ENCODE peak calls at places on chromosomes 6 and 20, in seven cellular contexts. K is psoas muscle, D is colonic mucosa, Y is heart right ventricle, U is pancreas, I is uterus, P is A673. R is an unnamed sample. For H3K9me3, the result is how much of the 10 kb centered on the place peaks cover.

GRCh38 chr6:94510877-94511276 is 1066.5 kb upstream of the MANEA start:
- DNase-seq in U (peak), Y (no peak), D (no peak), P (no peak), I (no peak), K (no peak), R (no peak)

GRCh38 chr6:80174931-80175572 is 68.6 kb downstream of the BCKDHB start:
- DNase-seq in U (no peak), Y (no peak), P (no peak), K (no peak), I (no peak), D (no peak), R (no peak)

GRCh38 chr6:142696689-142697088 is 248.3 kb downstream of the HIVEP2 start:
- DNase-seq in K (peak), U (peak), Y (no peak), I (peak), D (peak), P (no peak), R (no peak)

GRCh38 chr20:57470666-57471495 is 54.1 kb downstream of the CTCFL start:
- DNase-seq in K (no peak), U (no peak), P (no peak), Y (no peak), I (no peak), D (no peak), R (no peak)

GRCh38 chr6:90502866-90503407 is 83.9 kb downstream of the MAP3K7 start:
- DNase-seq in D (no peak), U (no peak), Y (no peak), K (no peak), I (no peak), P (peak), R (no peak)

GRCh38 chr20:47561175-47561574 is 59.5 kb downstream of the NCOA3 start:
- DNase-seq in Y (no peak), K (no peak), D (no peak), U (no peak), P (no peak), I (no peak), R (no peak)

GRCh38 chr20:23362392-23363256 is 642 bp downstream of the GZF1 start:
- DNase-seq in D (peak), Y (peak), P (peak), I (peak), U (no peak), K (peak), R (peak)

GRCh38 chr6:114339706-114340105 is 3.1 kb downstream of the HS3ST5 start:
- DNase-seq in K (no peak), Y (no peak), D (no peak), I (no peak), P (no peak), U (no peak), R (no peak)

GRCh38 chr6:158751842-158752424 is 67.2 kb downstream of the EZR start:
- DNase-seq in D (peak), P (no peak), Y (no peak), U (no peak), K (no peak), I (no peak), R (no peak)

GRCh38 chr6:31666337-31666960 is 569 bp downstream of the CSNK2B start:
- DNase-seq in I (no peak), K (no peak), U (no peak), Y (no peak), D (no peak), P (no peak), R (no peak)

GRCh38 chr20:42549496-42549895 is 640.2 kb downstream of the PTPRT start:
- DNase-seq in Y (no peak), K (no peak), I (no peak), P (no peak), D (no peak), U (no peak), R (no peak)

GRCh38 chr6:110095101-110095500 is 84.4 kb downstream of the WASF1 start:
- DNase-seq in Y (no peak), U (no peak), P (no peak), I (no peak), D (no peak), K (no peak), R (no peak)

GRCh38 chr6:16901777-16902176 is 140.5 kb upstream of the ATXN1 start:
- DNase-seq in Y (peak), K (no peak), D (peak), I (peak), U (peak), P (peak), R (peak)

GRCh38 chr6:16909599-16910360 is 148.5 kb upstream of the ATXN1 start:
- DNase-seq in Y (no peak), U (no peak), P (no peak), I (no peak), K (no peak), D (no peak), R (no peak)

GRCh38 chr6:16903470-16903869 is 142.2 kb upstream of the ATXN1 start:
- DNase-seq in P (peak), Y (no peak), K (no peak), U (no peak), I (no peak), D (no peak), R (no peak)

GRCh38 chr6:16902520-16902919 is 141.3 kb upstream of the ATXN1 start:
- DNase-seq in K (no peak), P (no peak), Y (no peak), I (no peak), D (no peak), U (no peak), R (no peak)

GRCh38 chr6:16904957-16905356 is 143.7 kb upstream of the ATXN1 start:
- DNase-seq in U (no peak), K (no peak), Y (no peak), I (no peak), P (no peak), D (no peak), R (no peak)
- H3K9me3 ChIP-seq in U (under half), K (under half), Y (under half), I (under half), P (under half), D (under half), R (under half)

DNA sequence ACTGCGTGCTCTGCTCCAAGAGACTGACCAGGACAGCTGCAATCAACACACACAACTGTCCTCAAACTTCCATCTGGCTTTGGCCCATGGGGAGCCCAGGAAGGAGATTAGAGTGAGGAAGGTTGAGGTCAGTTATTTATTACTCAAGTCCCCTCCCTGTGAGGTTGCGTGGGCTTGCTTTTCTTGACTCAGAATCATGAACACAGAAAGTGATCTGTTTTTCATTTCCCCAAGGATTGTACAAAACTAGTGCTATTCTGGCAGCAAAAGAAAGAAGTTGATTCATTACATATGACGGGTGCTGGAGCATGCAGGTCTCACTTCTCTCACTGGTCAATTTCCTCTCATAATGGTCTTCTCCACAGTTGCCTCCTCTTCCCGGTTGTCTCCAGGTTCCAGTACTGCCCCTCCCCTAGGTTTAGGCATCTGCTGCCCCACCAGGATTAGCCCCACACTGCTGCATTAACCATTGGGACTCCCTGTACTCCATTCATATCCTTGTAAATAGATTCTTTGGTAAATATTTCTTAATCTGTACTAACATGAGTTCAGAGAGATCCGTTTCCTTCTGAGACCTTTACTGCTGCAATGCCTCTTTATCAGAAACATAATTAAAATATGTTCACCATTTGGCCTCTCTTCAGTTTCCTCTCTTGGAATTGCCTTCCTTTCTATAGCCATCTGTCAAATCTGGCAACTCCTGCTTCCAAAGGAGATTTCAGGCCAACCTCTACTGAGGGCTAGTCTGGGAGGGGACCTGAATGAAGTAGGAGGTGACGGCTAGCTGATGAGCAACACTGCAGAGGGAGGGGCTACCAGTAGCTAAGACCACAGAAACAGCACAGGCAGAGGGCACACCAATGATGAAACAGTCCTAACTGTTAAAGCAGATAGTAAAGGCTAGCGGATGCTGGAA is 888.8 kb downstream of the QKI start:
- DNase-seq in U (no peak), K (peak), I (peak), Y (peak), P (no peak), D (no peak), R (peak)
- H3K9me3 ChIP-seq in U (under half), K (under half), I (under half), Y (under half), P (under half), D (under half), R (under half)

DNA sequence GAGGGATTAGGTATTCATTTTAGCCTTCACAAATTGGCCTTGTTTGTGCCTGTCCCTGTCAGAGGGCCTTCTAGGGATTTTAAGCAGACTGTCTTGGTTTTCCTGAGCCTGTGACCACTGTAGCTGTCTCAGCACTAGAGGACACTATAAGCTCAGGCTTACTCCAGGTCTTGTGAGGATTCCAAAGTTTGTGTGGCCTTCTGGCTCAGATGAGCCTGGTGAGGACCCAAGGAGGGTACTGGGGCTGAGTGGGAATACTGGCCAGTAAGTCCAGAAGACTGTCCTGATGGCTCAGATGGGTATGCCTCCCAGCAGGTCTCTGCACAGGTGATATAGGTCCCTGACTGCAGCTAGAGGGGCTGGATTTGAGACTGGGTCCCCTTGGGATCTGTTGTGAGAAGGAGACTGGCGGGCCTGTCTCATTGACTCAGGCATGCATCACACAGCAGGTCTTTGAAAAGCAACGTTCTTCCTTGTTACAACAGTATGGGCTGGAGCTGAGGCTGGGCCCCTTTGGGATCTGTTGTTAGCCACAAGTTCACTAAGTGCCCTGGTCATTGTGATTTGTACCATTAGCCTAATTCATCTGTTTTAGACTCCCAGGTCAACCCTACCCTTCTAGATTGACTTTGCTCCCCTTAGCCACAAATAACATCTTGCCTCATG is 26.3 kb upstream of the TFB1M start:
- DNase-seq in I (no peak), U (no peak), Y (no peak), P (peak), K (no peak), D (no peak), R (no peak)
- H3K9me3 ChIP-seq in I (under half), U (under half), Y (under half), P (under half), K (under half), D (under half), R (half or more)

DNA sequence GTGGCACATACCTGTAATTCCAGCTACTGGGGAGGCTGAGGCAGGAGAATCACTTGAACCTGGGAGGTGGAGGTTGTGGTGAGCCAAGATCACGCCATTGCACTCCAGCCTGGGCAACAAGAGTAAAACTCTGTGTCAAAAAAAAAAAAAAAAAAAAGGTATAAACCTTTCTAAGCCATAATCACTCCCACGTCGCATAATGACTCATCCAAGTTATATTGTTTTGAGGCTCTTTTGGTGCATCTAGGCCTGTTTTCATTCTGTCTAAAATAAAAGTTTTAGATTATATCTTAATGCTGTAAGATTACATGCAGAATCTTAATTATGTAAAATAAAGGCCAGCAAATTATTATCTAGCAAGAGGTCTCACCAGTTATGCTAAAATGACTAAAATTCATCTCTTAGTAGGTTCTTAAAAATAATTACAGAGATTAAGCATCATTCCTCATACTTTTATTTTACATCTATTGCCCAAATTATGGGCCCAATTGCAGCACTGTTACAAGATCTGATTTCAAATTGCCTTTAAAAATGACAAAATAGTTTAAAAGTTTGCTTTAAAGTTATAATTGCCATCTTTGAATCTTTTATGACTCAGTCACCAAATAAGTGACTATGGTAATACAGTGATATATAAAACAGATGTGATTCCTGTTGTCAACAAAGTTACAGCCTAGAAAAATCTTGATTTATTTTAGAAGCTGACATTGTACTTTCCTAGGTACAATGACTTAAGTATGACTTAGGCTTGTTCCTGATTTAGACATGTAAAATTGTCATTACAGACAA is 10.4 kb upstream of the SUMO4 start:
- DNase-seq in I (no peak), D (no peak), U (no peak), K (no peak), P (no peak), Y (no peak), R (no peak)
- H3K9me3 ChIP-seq in I (under half), D (under half), U (under half), K (under half), P (under half), Y (under half), R (under half)

DNA sequence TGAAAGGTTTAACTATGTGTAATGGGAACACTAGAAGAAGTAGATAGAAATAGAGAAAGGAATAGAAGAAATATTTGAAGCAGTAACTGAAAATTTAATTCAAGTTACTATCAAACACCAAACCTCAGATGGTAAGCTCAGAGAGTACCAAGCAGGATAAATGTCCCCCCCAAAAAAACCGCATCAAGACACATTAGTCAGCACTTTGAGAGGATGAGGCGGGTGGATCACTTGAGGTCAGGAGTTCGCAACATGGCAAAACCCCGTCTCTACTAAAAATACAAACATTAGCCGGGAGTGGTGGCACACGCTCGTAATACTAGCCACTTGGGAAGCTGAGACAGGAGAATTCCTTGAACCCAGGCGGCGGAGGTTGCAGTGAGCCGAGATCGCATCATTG is 253.1 kb downstream of the C6orf118 start:
- DNase-seq in I (no peak), U (no peak), P (no peak), D (no peak), K (no peak), Y (no peak), R (no peak)
- H3K9me3 ChIP-seq in I (under half), U (under half), P (under half), D (under half), K (under half), Y (under half), R (under half)

GRCh38 chr6:33799714-33800113 is 4.1 kb downstream of the MLN start:
- DNase-seq in U (no peak), P (no peak), K (no peak), Y (no peak), I (no peak), D (no peak), R (no peak)
- H3K9me3 ChIP-seq in U (under half), P (under half), K (under half), Y (under half), I (under half), D (under half), R (under half)